ENCODE peak calls at places on chromosomes 13 and 19, in four cellular contexts. G is fibroblast of lung, Z is DND-41, U is K562. M is an unnamed sample.

GRCh38 chr13:36369268-36370107 is 23.3 kb upstream of the SPART start:
- DNase-seq in Z (no peak), G (peak), U (no peak), M (no peak)

GRCh38 chr13:97417698-97418097 is 16.3 kb upstream of the RAP2A start:
- DNase-seq in Z (no peak), G (no peak), U (no peak), M (no peak)

GRCh38 chr19:49340865-49341718 is 5.9 kb downstream of the CD37 start:
- DNase-seq in U (no peak), G (no peak), Z (no peak), M (no peak)

GRCh38 chr19:47438793-47439220 is 19.5 kb upstream of the MEIS3 start:
- DNase-seq in U (no peak), Z (no peak), G (no peak), M (no peak)

GRCh38 chr13:93724187-93724586 is 497.6 kb downstream of the GPC6 start:
- DNase-seq in G (no peak), U (no peak), Z (no peak), M (no peak)

GRCh38 chr13:113869263-113869662 is 5.4 kb upstream of the GAS6 start:
- DNase-seq in G (no peak), Z (no peak), U (no peak), M (no peak)

GRCh38 chr13:111398196-111398595 is 77.8 kb downstream of the TEX29 start:
- DNase-seq in Z (no peak), G (no peak), U (no peak), M (no peak)

GRCh38 chr13:29782798-29783197 is 67.6 kb downstream of the UBL3 start:
- DNase-seq in G (no peak), Z (no peak), U (no peak), M (no peak)

GRCh38 chr13:38348890-38349289 is 761 bp upstream of the UFM1 start:
- DNase-seq in G (no peak), Z (no peak), U (no peak), M (no peak)

GRCh38 chr13:73492811-73493210 is 434.0 kb downstream of the KLF5 start:
- DNase-seq in G (peak), U (no peak), Z (no peak), M (no peak)

GRCh38 chr13:48891586-48891985 is 84.1 kb upstream of the FNDC3A start:
- DNase-seq in Z (no peak), U (no peak), G (peak), M (no peak)

GRCh38 chr19:3346677-3347353 is 19.6 kb upstream of the NFIC start:
- DNase-seq in Z (no peak), U (no peak), G (peak), M (peak)

GRCh38 chr19:50287331-50287730 is 41.8 kb downstream of the KCNC3 start:
- DNase-seq in G (no peak), Z (no peak), U (no peak), M (no peak)

GRCh38 chr13:38535271-38535670 is 151.6 kb upstream of the FREM2 start:
- DNase-seq in U (no peak), G (no peak), Z (no peak), M (no peak)

GRCh38 chr13:61770697-61771096 is 355.0 kb upstream of the PCDH20 start:
- DNase-seq in G (no peak), Z (no peak), U (no peak), M (peak)

GRCh38 chr19:15231256-15231655 is 992 bp downstream of the EPHX3 start:
- DNase-seq in U (no peak), Z (no peak), G (no peak), M (no peak)

GRCh38 chr13:27170521-27171243 is 929 bp downstream of the USP12 start:
- DNase-seq in Z (peak), G (no peak), U (peak), M (peak)

GRCh38 chr19:1856698-1857603 is 6.4 kb downstream of the KLF16 start:
- DNase-seq in U (peak), Z (no peak), G (peak), M (peak)

GRCh38 chr19:48325265-48325910 is at the start of gene EMP3:
- DNase-seq in G (peak), Z (peak), U (peak), M (peak)

GRCh38 chr13:113033054-113033453 is 64.0 kb downstream of the MCF2L start:
- DNase-seq in U (no peak), G (no peak), Z (no peak), M (peak)

GRCh38 chr13:30020726-30021312 is 170.4 kb upstream of the UBL3 start:
- DNase-seq in U (no peak), Z (no peak), G (no peak), M (no peak)

GRCh38 chr19:35298561-35298972 is 6.6 kb downstream of the MAG start:
- DNase-seq in G (no peak), Z (no peak), U (no peak), M (no peak)

GRCh38 chr19:13056052-13056660 is 46.5 kb downstream of the LYL1 start:
- DNase-seq in Z (no peak), G (peak), U (no peak), M (no peak)

GRCh38 chr13:31978021-31978420 is 53.6 kb upstream of the FRY start:
- DNase-seq in G (no peak), Z (no peak), U (no peak), M (no peak)

GRCh38 chr19:55537741-55538111 is 793 bp upstream of the SBK2 start:
- DNase-seq in U (peak), Z (no peak), G (no peak), M (no peak)

GRCh38 chr13:111370570-111371150 is 50.2 kb downstream of the TEX29 start:
- DNase-seq in U (no peak), Z (no peak), G (no peak), M (no peak)

GRCh38 chr13:32984857-32985626 is 31.2 kb upstream of the KL start:
- DNase-seq in U (no peak), Z (no peak), G (no peak), M (no peak)

GRCh38 chr13:30798776-30799625 is 63.7 kb downstream of the ALOX5AP start:
- DNase-seq in Z (no peak), U (no peak), G (peak), M (no peak)

GRCh38 chr19:7868326-7868670 is 5.9 kb downstream of the PRR36 start:
- DNase-seq in G (no peak), U (peak), Z (peak), M (peak)

GRCh38 chr13:40340368-40341085 is 325.9 kb downstream of the FOXO1 start:
- DNase-seq in U (no peak), G (no peak), Z (no peak), M (no peak)

GRCh38 chr19:54638683-54639082 is 8.4 kb downstream of the LILRB1 start:
- DNase-seq in G (no peak), Z (no peak), U (no peak), M (no peak)

GRCh38 chr19:38644719-38645118 is 2.7 kb upstream of the ACTN4 start:
- DNase-seq in Z (no peak), U (no peak), G (no peak), M (no peak)

GRCh38 chr19:4910594-4911273 is 1.4 kb downstream of the UHRF1 start:
- DNase-seq in U (no peak), G (peak), Z (peak), M (peak)

GRCh38 chr13:96025283-96025682 is 27.9 kb downstream of the UGGT2 start:
- DNase-seq in U (no peak), Z (no peak), G (peak), M (no peak)

GRCh38 chr13:46665630-46666482 is 112.9 kb downstream of the LRCH1 start:
- DNase-seq in Z (no peak), U (no peak), G (no peak), M (no peak)

GRCh38 chr19:1327125-1327524 is 41.5 kb downstream of the EFNA2 start:
- DNase-seq in G (no peak), U (peak), Z (no peak), M (no peak)

GRCh38 chr19:6571167-6571566 is 19.8 kb downstream of the CD70 start:
- DNase-seq in U (no peak), G (no peak), Z (no peak), M (no peak)

GRCh38 chr19:4877753-4878490 is 10.5 kb upstream of the PLIN3 start:
- DNase-seq in U (no peak), G (no peak), Z (peak), M (peak)

GRCh38 chr13:104389722-104390121 is 1323.5 kb upstream of the SLC10A2 start:
- DNase-seq in U (no peak), G (no peak), Z (no peak), M (no peak)

GRCh38 chr13:19633340-19634128 is at the start of gene MPHOSPH8:
- DNase-seq in G (peak), U (peak), Z (peak), M (peak)

GRCh38 chr13:19634129-19634740 is 776 bp downstream of the MPHOSPH8 start:
- DNase-seq in U (no peak), G (peak), Z (peak), M (no peak)

DNA sequence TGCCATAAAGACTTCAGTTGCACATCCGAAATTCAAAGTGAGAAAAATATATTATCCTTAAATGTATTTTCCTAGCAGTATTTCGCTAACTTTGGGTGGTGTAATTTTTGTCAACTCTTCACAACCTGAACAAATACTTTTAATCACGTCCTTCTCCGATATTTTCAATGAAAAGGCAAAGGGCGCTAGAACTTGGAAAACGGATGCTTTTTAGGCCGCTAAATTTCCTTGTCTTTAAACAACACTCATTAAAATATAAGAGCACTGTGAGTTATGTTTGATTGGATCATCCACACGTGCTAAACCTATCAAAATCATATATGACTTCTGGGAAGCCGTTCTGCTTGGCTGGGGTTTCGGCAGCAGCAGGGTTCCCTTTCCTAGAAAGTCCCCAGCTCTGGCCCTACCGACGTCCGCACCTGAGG is 532 bp upstream of the MPHOSPH8 start:
- DNase-seq in Z (no peak), G (no peak), U (no peak), M (no peak)
- H3K9ac ChIP-seq in Z (peak), G (peak), U (peak), M (peak)

DNA sequence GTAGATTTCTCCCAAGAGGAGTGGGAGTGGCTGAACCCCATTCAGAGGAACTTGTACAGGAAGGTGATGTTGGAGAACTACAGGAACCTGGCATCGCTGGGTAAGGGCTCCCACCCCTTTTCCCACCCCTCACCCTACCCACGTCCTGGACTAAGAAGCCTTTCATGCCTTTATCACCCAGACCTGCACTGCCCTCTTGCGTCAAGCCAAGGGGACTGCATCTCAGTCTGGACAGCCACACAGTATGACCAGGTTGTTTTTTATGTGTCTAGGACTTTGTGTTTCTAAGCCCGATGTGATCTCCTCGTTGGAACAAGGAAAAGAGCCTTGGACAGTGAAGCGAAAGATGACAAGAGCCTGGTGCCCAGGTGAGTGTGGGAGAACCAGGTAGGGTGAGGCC is 8.8 kb downstream of the ZFP28 start:
- DNase-seq in U (peak), Z (no peak), G (no peak), M (no peak)
- TF ChIP-seq CTCF in U (peak), Z (peak), G (peak), M (no peak)

GRCh38 chr13:79281335-79281734 is 124.7 kb downstream of the RBM26 start:
- DNase-seq in Z (no peak), G (no peak), U (no peak), M (no peak)
- H3K9ac ChIP-seq in Z (no peak), G (no peak), U (no peak), M (no peak)

GRCh38 chr13:98761979-98762616 is 9.6 kb upstream of the SLC15A1 start:
- DNase-seq in Z (no peak), G (no peak), U (no peak), M (no peak)
- TF ChIP-seq CTCF in Z (no peak), G (no peak), U (no peak), M (no peak)

GRCh38 chr13:102772042-102772425 is 1.6 kb downstream of the TEX30 start:
- DNase-seq in Z (no peak), G (no peak), U (no peak), M (no peak)

GRCh38 chr13:102774210-102774560 is 599 bp upstream of the TEX30 start:
- DNase-seq in G (no peak), U (peak), Z (no peak), M (peak)

GRCh38 chr13:102771298-102772041 is 2.1 kb downstream of the TEX30 start:
- DNase-seq in G (no peak), U (no peak), Z (no peak), M (no peak)

GRCh38 chr13:102774596-102775375 is 1.2 kb upstream of the TEX30 start:
- DNase-seq in G (no peak), U (no peak), Z (peak), M (no peak)

DNA sequence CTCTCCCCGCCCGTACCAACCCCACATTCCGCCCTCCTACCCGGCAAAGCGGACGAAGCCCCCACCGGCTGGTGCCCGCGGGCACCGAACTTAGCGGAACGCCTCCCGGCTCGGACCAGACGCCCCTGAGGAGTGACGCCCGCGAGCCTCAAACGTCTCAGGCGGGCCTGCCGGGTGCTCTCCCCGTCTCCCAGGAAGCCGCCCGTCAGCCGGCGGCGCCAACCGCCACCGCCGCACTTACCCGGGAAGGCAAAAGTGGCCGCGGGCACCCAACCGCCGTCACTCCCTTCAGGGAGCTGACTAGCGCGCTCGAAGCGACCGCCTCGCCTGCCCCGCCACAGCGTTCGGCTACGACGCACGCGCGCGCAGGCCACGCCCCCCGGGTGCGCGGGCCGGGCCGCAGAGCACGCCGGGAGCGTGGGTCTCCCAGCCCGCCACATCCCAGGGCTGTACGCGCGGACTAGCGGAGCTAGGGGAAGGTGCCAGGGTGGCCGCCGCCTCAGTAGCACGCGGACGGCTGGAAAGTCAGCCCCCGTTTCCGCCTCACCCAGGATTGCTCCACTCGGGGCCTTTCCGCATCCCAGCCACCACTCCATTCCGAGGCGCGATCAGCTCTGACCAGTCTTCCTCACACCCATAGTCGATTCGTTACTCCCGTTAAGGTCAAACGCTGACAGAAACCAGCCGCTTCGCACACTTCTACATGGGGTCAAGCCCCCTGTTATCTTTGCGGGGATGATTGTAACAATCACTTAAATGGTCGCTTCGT is at the start of gene TEX30:
- DNase-seq in G (peak), Z (peak), U (peak), M (peak)
- H3K9ac ChIP-seq in G (peak), Z (peak), U (peak), M (peak)

M was measured in kidney.